ENCODE peak calls at places on chromosomes 1 and 21, in six cellular contexts. W, S, Z, O, Q and I are unnamed samples.

GRCh38 chr21:23218667-23219066 is 2220.5 kb downstream of the NCAM2 start:
- DNase-seq in W (no peak), S (no peak), Z (no peak), O (no peak), Q (no peak), I (peak; percentile 40)

GRCh38 chr1:181014431-181015257 is 8.0 kb downstream of the STX6 start:
- DNase-seq in W (no peak), S (no peak), Z (no peak), O (no peak), Q (no peak), I (no peak)

GRCh38 chr1:36203554-36204346 is 20.5 kb upstream of the THRAP3 start:
- DNase-seq in W (no peak), S (peak; percentile 52), Z (peak; percentile 61), O (no peak), Q (peak; percentile 43), I (no peak)

GRCh38 chr1:227432181-227432535 is 113.9 kb upstream of the CDC42BPA start:
- DNase-seq in W (no peak), S (no peak), Z (no peak), O (no peak), Q (no peak), I (no peak)

GRCh38 chr21:41634211-41634694 is 126.3 kb upstream of the TMPRSS2 start:
- DNase-seq in W (no peak), S (no peak), Z (no peak), O (no peak), Q (peak; percentile 54), I (peak; percentile 87)

GRCh38 chr1:116076831-116077230 is 34.4 kb upstream of the MAB21L3 start:
- DNase-seq in W (no peak), S (no peak), Z (no peak), O (no peak), Q (no peak), I (no peak)

GRCh38 chr1:171433451-171433850 is 51.9 kb upstream of the PRRC2C start:
- DNase-seq in W (no peak), S (peak; percentile 70), Z (peak; percentile 12), O (no peak), Q (no peak), I (no peak)

GRCh38 chr1:2003564-2004131 is at the start of gene CFAP74:
- DNase-seq in W (peak; percentile 87), S (peak; percentile 18), Z (peak; percentile 65), O (peak; percentile 56), Q (peak; percentile 87), I (peak; percentile 57)

GRCh38 chr1:233520510-233521191 is 93.3 kb upstream of the KCNK1 start:
- DNase-seq in W (no peak), S (no peak), Z (no peak), O (no peak), Q (no peak), I (no peak)

GRCh38 chr21:20661221-20661620 is 337.0 kb upstream of the NCAM2 start:
- DNase-seq in W (no peak), S (no peak), Z (no peak), O (no peak), Q (no peak), I (no peak)

GRCh38 chr1:80534606-80535360 is 1266.0 kb upstream of the ADGRL2 start:
- DNase-seq in W (no peak), S (peak; percentile 46), Z (peak; percentile 43), O (no peak), Q (no peak), I (no peak)

GRCh38 chr21:42063578-42064521 is 7.3 kb upstream of the UMODL1 start:
- DNase-seq in W (no peak), S (no peak), Z (no peak), O (no peak), Q (no peak), I (no peak)

GRCh38 chr1:165162671-165163241 is 193.8 kb downstream of the LMX1A start:
- DNase-seq in W (no peak), S (no peak), Z (no peak), O (no peak), Q (peak; percentile 63), I (peak; percentile 83)

GRCh38 chr1:4312024-4312423 is 342.4 kb upstream of the AJAP1 start:
- DNase-seq in W (no peak), S (no peak), Z (no peak), O (no peak), Q (no peak), I (no peak)

GRCh38 chr21:16419188-16419874 is 689.5 kb downstream of the USP25 start:
- DNase-seq in W (no peak), S (peak; percentile 57), Z (no peak), O (no peak), Q (no peak), I (no peak)

GRCh38 chr1:245180496-245180895 is 25.7 kb downstream of the KIF26B start:
- DNase-seq in W (no peak), S (no peak), Z (peak; percentile 55), O (no peak), Q (no peak), I (no peak)

GRCh38 chr1:146032613-146033219 is 11.2 kb upstream of the HJV start:
- DNase-seq in W (no peak), S (peak; percentile 47), Z (peak; percentile 66), O (no peak), Q (no peak), I (peak; percentile 5)

GRCh38 chr1:25526753-25527152 is 16.7 kb upstream of the LDLRAP1 start:
- DNase-seq in W (no peak), S (no peak), Z (no peak), O (no peak), Q (no peak), I (no peak)

GRCh38 chr1:242398351-242398750 is 126.1 kb downstream of the PLD5 start:
- DNase-seq in W (no peak), S (no peak), Z (no peak), O (no peak), Q (no peak), I (no peak)

DNA sequence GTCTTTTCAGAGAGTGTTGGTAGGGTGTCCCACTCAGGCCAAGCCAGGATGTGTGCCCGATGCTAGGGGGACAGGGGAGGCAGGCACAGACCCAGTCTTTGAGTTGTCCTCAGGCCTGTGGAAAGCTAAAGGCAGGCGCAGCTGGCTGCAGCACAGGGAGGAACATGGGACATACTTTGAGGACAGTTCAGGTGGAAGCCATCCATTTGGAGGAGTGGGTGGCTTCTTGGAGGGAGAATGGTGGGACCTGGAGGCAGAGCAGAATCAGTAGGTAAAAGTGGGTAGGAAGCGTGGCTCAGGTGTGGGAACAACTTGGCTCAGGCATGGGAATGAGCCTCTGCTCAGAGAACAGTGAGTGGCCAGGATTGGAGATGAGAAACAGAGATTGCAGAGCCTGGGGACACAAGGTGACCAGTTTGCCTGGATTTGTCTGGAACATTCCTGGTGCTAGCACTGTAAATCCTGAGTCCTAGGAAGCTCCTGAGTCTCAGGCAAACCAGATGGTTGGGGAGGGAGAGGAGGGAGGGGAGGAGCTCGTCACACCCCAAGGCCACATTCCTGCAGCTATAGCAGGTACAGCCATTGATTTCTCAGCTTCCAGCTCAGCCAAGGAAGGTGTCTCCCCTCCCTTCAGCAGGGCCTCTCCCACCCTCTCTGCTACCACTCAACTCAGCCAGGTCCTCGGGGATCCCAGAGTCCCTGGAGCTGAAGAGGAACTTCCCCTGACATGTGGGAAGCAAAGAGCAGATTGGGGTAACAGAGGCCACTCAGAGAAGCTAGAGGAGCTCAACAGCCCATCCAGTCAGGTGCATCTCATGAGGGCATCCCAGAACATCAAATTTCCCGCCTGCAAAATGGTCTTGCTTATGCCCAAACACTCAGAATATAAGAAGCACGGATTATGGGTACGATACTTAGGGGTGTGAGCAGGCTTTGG is 65.2 kb upstream of the TINAGL1 start:
- DNase-seq in W (no peak), S (no peak), Z (no peak), O (no peak), Q (no peak), I (peak; percentile 96)
- H3K4me2 ChIP-seq in W (no peak overlapping the region), S (no peak overlapping the region), Z (no peak overlapping the region), O (no peak overlapping the region), Q (no peak overlapping the region), I (peak overlapping the region; percentile 5)

DNA sequence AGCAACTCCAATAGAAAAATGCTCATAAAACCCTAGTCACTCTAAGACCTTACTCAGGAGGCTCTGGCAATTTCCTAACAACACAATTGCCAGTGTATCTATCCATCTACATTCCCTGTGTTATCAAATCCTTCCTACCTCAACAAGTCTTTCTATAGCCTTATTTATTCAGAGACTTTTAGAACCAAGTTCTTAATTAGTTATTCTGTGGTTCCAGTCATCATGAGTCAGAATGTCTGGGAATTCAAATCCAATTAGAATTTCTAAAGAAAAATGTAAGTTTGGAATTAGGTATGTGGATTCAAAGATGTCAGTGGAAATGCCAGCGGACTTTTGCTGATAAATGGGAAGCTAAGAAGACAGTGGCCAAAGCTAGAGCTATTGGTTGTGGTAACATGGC is 302.6 kb upstream of the C1orf87 start:
- DNase-seq in W (no peak), S (no peak), Z (no peak), O (no peak), Q (no peak), I (no peak)
- H4K91ac ChIP-seq in W (no peak overlapping the region), S (no peak overlapping the region), Z (no peak overlapping the region), O (no peak overlapping the region), Q (no peak overlapping the region), I (no peak overlapping the region)

GRCh38 chr1:158035014-158035413 is 41.6 kb downstream of the KIRREL1 start:
- DNase-seq in W (no peak), S (no peak), Z (no peak), O (no peak), Q (no peak), I (no peak)

GRCh38 chr1:158035976-158036583 is 42.6 kb downstream of the KIRREL1 start:
- DNase-seq in W (no peak), S (peak; percentile 68), Z (peak; percentile 66), O (no peak), Q (no peak), I (peak; percentile 30)

GRCh38 chr1:158037876-158038359 is 44.5 kb downstream of the KIRREL1 start:
- DNase-seq in W (no peak), S (peak; percentile 67), Z (peak; percentile 75), O (no peak), Q (no peak), I (no peak)

GRCh38 chr1:158039380-158039779 is 45.9 kb downstream of the KIRREL1 start:
- DNase-seq in W (no peak), S (peak; percentile 40), Z (no peak), O (no peak), Q (no peak), I (no peak)

DNA sequence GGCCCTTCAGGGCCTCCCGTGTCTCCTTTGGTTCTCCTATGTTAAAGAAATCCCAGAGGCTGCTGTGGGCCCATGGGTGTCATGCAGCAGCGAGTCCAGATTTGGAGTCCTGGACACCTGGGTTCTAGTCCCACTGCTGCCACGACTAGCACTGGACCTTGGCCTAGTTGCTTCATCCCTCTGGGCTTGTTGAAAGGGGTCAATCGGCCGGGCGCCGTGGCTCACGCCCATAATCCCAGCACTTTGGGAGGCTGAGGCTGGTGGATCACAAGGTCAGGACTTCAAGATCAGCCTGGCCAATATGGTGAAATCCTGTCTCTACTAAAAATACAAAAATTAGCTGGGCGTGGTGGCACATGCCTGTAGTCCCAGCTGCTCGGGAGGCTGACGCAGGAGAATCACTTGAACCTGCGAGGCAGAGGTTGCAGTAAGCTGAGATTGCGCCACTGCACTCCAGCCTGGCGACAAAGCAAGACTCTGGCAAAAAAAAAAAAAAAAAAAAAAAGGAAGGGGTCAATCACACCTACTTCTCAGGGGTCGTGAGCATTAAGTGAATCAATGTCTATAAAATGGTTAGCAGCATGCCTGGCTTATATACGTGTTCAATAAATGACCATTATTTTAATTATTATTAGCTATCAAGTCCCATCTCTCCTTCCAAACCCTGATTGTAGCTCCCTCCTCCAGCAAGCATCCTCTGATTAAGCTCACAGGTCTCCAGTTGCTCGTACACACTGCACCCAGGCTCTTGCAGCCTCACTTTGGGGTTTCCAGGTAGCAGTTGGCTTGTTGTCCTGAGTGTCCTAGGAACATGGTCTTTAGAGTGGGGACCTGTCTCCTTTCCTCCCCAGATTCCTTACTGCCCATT is 43.8 kb downstream of the KIRREL1 start:
- DNase-seq in W (no peak), S (no peak), Z (no peak), O (no peak), Q (no peak), I (no peak)
- H2BK5ac ChIP-seq in W (peak overlapping the region; percentile 0), S (peak overlapping the region; percentile 78), Z (peak overlapping the region; percentile 25), O (no peak overlapping the region), Q (no peak overlapping the region), I (peak overlapping the region; percentile 83)

GRCh38 chr1:15764890-15765289 is 6.3 kb downstream of the FBLIM1 start:
- DNase-seq in W (no peak), S (no peak), Z (no peak), O (no peak), Q (no peak), I (no peak)
- H3K4me2 ChIP-seq in W (no peak overlapping the region), S (no peak overlapping the region), Z (no peak overlapping the region), O (no peak overlapping the region), Q (no peak overlapping the region), I (no peak overlapping the region)